ENCODE peak calls at places on chromosomes 12 and 14, in nine cellular contexts. C is stomach; P is cardiac muscle cell; B is CD4-positive, alpha-beta T cell; Q is tibial nerve; H is uterus; W is GM23248; V is Panc1; D is AG04450. T is an unnamed sample.
A peak's percentile ranks its signal among the peaks of the same experiment; 100 is the strongest.

GRCh38 chr12:46154221-46154975 is 114.4 kb downstream of the SLC38A1 start:
- DNase-seq in H (no peak), D (no peak), B (no peak), Q (no peak), C (no peak), P (peak; percentile 44), V (peak; percentile 62), W (peak; percentile 77), T (no peak)

GRCh38 chr12:105013892-105014291 is 27.8 kb downstream of the NOPCHAP1 start:
- DNase-seq in C (no peak), D (no peak), H (no peak), B (no peak), W (peak; percentile 37), V (no peak), Q (no peak), P (no peak), T (no peak)

GRCh38 chr14:90140956-90141316 is 79.1 kb downstream of the KCNK13 start:
- DNase-seq in C (no peak), V (no peak), P (peak; percentile 37), B (no peak), H (no peak), D (no peak), W (peak; percentile 9), Q (no peak), T (no peak)

GRCh38 chr14:96586056-96586455 is 83.9 kb downstream of the PAPOLA start:
- DNase-seq in P (no peak), Q (no peak), V (no peak), W (no peak), H (no peak), B (no peak), D (no peak), C (no peak), T (no peak)

GRCh38 chr14:35725934-35726333 is 83.2 kb downstream of the RALGAPA1 start:
- DNase-seq in W (no peak), V (no peak), C (no peak), Q (no peak), D (no peak), P (no peak), B (no peak), H (no peak), T (no peak)

GRCh38 chr12:16606936-16607335 is 974 bp upstream of the LMO3 start:
- DNase-seq in Q (no peak), H (peak; percentile 31), W (no peak), D (no peak), B (no peak), V (no peak), P (no peak), C (no peak), T (no peak)

GRCh38 chr14:91835197-91835919 is 32.0 kb downstream of the TC2N start:
- DNase-seq in H (no peak), C (peak; percentile 34), Q (no peak), D (no peak), V (no peak), W (no peak), P (no peak), B (no peak), T (no peak)

GRCh38 chr14:96096639-96097610 is 57.8 kb downstream of the C14orf132 start:
- DNase-seq in V (no peak), W (no peak), C (no peak), Q (no peak), D (no peak), H (no peak), P (no peak), B (no peak), T (no peak)

GRCh38 chr12:56256326-56256960 is 1.7 kb downstream of the ANKRD52 start:
- DNase-seq in P (peak; percentile 44), D (no peak), C (no peak), B (no peak), Q (no peak), H (no peak), V (no peak), W (peak; percentile 82), T (peak; percentile 46)

GRCh38 chr14:90579088-90579487 is 182.3 kb downstream of the CALM1 start:
- DNase-seq in H (no peak), W (no peak), D (no peak), P (no peak), B (no peak), V (no peak), C (no peak), Q (no peak), T (no peak)

GRCh38 chr12:124392991-124393790 is 98.3 kb downstream of the RFLNA start:
- DNase-seq in W (peak; percentile 72), B (no peak), P (peak; percentile 93), H (peak; percentile 93), C (peak; percentile 95), V (no peak), Q (peak; percentile 71), D (no peak), T (peak; percentile 94)

GRCh38 chr12:21801522-21802288 is 27.2 kb upstream of the KCNJ8 start:
- DNase-seq in W (no peak), C (no peak), Q (no peak), H (no peak), B (no peak), V (no peak), P (no peak), D (no peak), T (no peak)

GRCh38 chr14:21036746-21037145 is 2.1 kb upstream of the RNASE13 start:
- DNase-seq in H (no peak), D (no peak), P (no peak), C (no peak), Q (no peak), W (peak; percentile 58), B (no peak), V (no peak), T (no peak)

GRCh38 chr12:92049403-92049802 is 96.2 kb downstream of the BTG1 start:
- DNase-seq in W (no peak), C (no peak), B (no peak), D (no peak), Q (no peak), H (no peak), V (no peak), P (no peak), T (no peak)

GRCh38 chr12:71999795-72000194 is 61.1 kb downstream of the TPH2 start:
- DNase-seq in P (no peak), H (no peak), C (no peak), V (no peak), D (no peak), B (no peak), W (peak; percentile 40), Q (no peak), T (no peak)

GRCh38 chr12:71994715-71995114 is 56.1 kb downstream of the TPH2 start:
- DNase-seq in P (no peak), H (no peak), B (no peak), V (no peak), D (no peak), C (no peak), Q (no peak), W (no peak), T (no peak)
- H3K27ac ChIP-seq in P (no peak overlapping the region), H (no peak overlapping the region), B (no peak overlapping the region), V (no peak overlapping the region), D (no peak overlapping the region), C (no peak overlapping the region), Q (no peak overlapping the region), W (no peak overlapping the region), T (no peak overlapping the region)

DNA sequence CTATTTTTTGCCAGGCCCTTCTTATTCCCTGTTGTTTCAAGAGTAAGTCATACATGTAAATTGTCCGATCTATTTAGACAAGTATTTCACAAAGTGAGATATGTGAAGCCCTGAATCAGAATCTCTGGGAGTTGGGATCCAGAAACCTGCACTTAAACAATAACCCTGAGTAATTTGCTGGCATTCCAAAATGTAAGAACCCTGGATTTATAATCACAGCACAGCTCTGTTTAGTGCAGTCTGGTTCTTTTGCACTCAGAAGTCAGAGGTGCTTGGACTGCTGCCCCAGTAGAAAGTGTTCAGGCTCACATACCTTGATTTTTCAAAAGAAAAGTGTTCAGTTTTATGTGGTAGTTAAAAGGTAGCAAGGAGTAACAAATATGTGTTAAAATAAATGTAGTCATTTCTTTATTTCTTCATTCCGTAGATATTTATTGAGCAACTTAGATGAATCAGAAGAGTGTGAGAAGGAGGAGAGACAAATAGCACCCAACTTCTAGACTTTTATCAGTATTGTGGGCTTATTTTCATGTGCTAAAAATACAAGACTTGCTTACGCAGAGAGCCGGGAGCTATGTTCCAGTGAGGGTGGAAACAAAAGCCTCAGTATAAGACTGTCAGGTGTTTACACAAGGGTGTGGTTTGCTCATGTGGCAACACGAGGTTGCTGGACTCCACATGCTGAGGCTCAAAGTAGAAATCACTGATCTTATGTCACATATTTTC is 70.1 kb downstream of the SYNE2 start:
- DNase-seq in B (no peak), C (peak; percentile 75), V (no peak), W (peak; percentile 15), P (peak; percentile 92), D (no peak), Q (no peak), H (no peak), T (no peak)
- H3K27ac ChIP-seq in B (no peak overlapping the region), C (peak overlapping the region; percentile 80), V (no peak overlapping the region), W (no peak overlapping the region), P (no peak overlapping the region), D (no peak overlapping the region), Q (no peak overlapping the region), H (peak overlapping the region; percentile 66), T (no peak overlapping the region)

DNA sequence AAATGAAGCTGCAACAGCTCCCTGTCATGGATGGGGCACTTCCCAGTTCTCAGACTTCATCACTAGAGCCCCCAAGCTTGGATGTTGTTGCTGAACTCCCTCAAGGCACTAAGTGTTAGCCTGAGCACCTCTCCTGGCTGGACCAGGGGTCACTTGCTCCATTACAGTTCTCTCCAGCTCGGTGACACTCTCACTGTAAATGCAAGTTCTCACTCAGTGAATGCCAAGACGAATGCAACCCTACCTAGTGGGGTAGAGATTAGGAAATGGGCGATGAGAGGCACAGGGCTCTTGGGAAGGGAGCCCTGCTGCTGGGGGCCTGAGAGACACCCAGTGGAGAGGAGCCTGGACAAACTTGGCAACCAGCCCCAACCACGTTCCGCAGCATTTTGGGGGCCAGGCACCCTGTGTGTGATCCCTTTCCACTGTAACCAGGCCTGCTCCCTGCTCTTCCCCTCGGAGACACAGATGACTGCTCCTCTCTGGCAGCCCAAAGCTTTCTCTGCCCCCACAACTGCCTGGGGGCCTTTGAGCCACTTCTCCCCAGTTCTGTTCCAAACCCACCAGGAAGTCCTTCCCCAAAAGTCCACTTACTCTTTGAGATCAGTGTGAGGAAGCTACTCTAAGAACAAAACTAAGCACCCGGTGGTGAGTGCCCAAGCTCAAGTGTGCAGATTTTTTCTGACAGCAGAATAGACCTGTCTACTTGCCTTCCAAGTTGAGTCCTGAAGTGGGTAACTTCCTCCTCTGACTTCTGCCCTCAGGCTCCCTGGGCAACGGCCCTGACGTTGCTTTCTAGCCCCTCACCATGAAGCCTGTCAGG is 8.0 kb upstream of the SELPLG start:
- DNase-seq in V (no peak), P (no peak), H (no peak), W (no peak), C (no peak), B (no peak), D (no peak), Q (no peak), T (no peak)
- H3K27ac ChIP-seq in V (no peak overlapping the region), P (peak overlapping the region; percentile 70), H (peak overlapping the region; percentile 16), W (peak overlapping the region; percentile 21), C (peak overlapping the region; percentile 32), B (no peak overlapping the region), D (peak overlapping the region; percentile 1), Q (no peak overlapping the region), T (no peak overlapping the region)

GRCh38 chr12:130162771-130163460 is 652 bp downstream of the FZD10 start:
- DNase-seq in W (no peak), V (no peak), D (no peak), P (peak; percentile 1), Q (no peak), H (no peak), B (no peak), C (no peak), T (no peak)
- H3K27ac ChIP-seq in W (no peak overlapping the region), V (no peak overlapping the region), D (no peak overlapping the region), P (no peak overlapping the region), Q (no peak overlapping the region), H (no peak overlapping the region), B (no peak overlapping the region), C (no peak overlapping the region), T (no peak overlapping the region)

GRCh38 chr12:109310247-109311125 is 1.4 kb upstream of the FOXN4 start:
- DNase-seq in W (no peak), H (no peak), B (no peak), Q (no peak), P (no peak), V (no peak), C (no peak), D (no peak), T (no peak)
- H3K27ac ChIP-seq in W (no peak overlapping the region), H (no peak overlapping the region), B (no peak overlapping the region), Q (no peak overlapping the region), P (no peak overlapping the region), V (no peak overlapping the region), C (no peak overlapping the region), D (no peak overlapping the region), T (no peak overlapping the region)